ENCODE peak calls at places on chromosomes 2 and 18, in four cellular contexts. One of them, this sample, is unnamed.

GRCh38 chr2:59998324-59998723 is 555.1 kb downstream of the BCL11A start:
- DNase-seq in dermis microvascular lymphatic vessel endothelial cell: no peak
- DNase-seq in HepG2: no peak
- DNase-seq in SW480: no peak
- DNase-seq in this sample: no peak

GRCh38 chr18:73793386-73793785 is 354.2 kb downstream of the FBXO15 start:
- DNase-seq in SW480: no peak
- DNase-seq in HepG2: no peak
- DNase-seq in dermis microvascular lymphatic vessel endothelial cell: no peak
- DNase-seq in this sample: no peak

GRCh38 chr2:100260712-100261620 is 61.3 kb downstream of the LONRF2 start:
- DNase-seq in SW480: peak
- DNase-seq in dermis microvascular lymphatic vessel endothelial cell: peak
- DNase-seq in HepG2: peak
- DNase-seq in this sample: no peak

GRCh38 chr18:79738041-79738461 is 58.4 kb downstream of the CTDP1 start:
- DNase-seq in SW480: no peak
- DNase-seq in dermis microvascular lymphatic vessel endothelial cell: no peak
- DNase-seq in HepG2: no peak
- DNase-seq in this sample: no peak

GRCh38 chr2:212392544-212392943 is 146.1 kb downstream of the ERBB4 start:
- DNase-seq in dermis microvascular lymphatic vessel endothelial cell: no peak
- DNase-seq in HepG2: no peak
- DNase-seq in SW480: no peak
- DNase-seq in this sample: no peak

GRCh38 chr2:135913726-135914365 is 37.6 kb upstream of the MCM6 start:
- DNase-seq in HepG2: peak
- DNase-seq in dermis microvascular lymphatic vessel endothelial cell: peak
- DNase-seq in SW480: peak
- DNase-seq in this sample: peak

GRCh38 chr2:82690757-82691411 is 1768.2 kb downstream of the SUCLG1 start:
- DNase-seq in SW480: no peak
- DNase-seq in dermis microvascular lymphatic vessel endothelial cell: peak
- DNase-seq in HepG2: no peak
- DNase-seq in this sample: no peak

GRCh38 chr18:7955175-7955574 is 388.1 kb downstream of the PTPRM start:
- DNase-seq in HepG2: no peak
- DNase-seq in dermis microvascular lymphatic vessel endothelial cell: no peak
- DNase-seq in SW480: no peak
- DNase-seq in this sample: no peak

GRCh38 chr2:230413465-230413864 is 2.5 kb upstream of the SP100 start:
- DNase-seq in SW480: no peak
- DNase-seq in HepG2: peak
- DNase-seq in dermis microvascular lymphatic vessel endothelial cell: no peak
- DNase-seq in this sample: no peak

GRCh38 chr18:40375811-40376210 is 1579.2 kb upstream of the PIK3C3 start:
- DNase-seq in HepG2: no peak
- DNase-seq in SW480: no peak
- DNase-seq in dermis microvascular lymphatic vessel endothelial cell: no peak
- DNase-seq in this sample: no peak

GRCh38 chr18:47949197-47949596 is 18.7 kb upstream of the SMAD2 start:
- DNase-seq in dermis microvascular lymphatic vessel endothelial cell: peak
- DNase-seq in SW480: no peak
- DNase-seq in HepG2: no peak
- DNase-seq in this sample: no peak

GRCh38 chr2:138713509-138713908 is 66.7 kb downstream of the NXPH2 start:
- DNase-seq in SW480: no peak
- DNase-seq in HepG2: no peak
- DNase-seq in dermis microvascular lymphatic vessel endothelial cell: no peak
- DNase-seq in this sample: no peak

GRCh38 chr2:175180701-175181103 is 808 bp downstream of the ATP5MC3 start:
- DNase-seq in SW480: peak
- DNase-seq in HepG2: peak
- DNase-seq in dermis microvascular lymphatic vessel endothelial cell: peak
- DNase-seq in this sample: peak

GRCh38 chr2:176080540-176081355 is 3.0 kb downstream of the EVX2 start:
- DNase-seq in dermis microvascular lymphatic vessel endothelial cell: no peak
- DNase-seq in SW480: peak
- DNase-seq in HepG2: no peak
- DNase-seq in this sample: no peak

GRCh38 chr2:111984213-111984604 is 70.9 kb upstream of the TMEM87B start:
- DNase-seq in dermis microvascular lymphatic vessel endothelial cell: no peak
- DNase-seq in SW480: no peak
- DNase-seq in HepG2: no peak
- DNase-seq in this sample: no peak

GRCh38 chr2:165903406-165903805 is 50.2 kb downstream of the TTC21B start:
- DNase-seq in SW480: no peak
- DNase-seq in dermis microvascular lymphatic vessel endothelial cell: no peak
- DNase-seq in HepG2: no peak
- DNase-seq in this sample: no peak

GRCh38 chr18:12242658-12243260 is 11.4 kb upstream of the CIDEA start:
- DNase-seq in dermis microvascular lymphatic vessel endothelial cell: no peak
- DNase-seq in SW480: no peak
- DNase-seq in HepG2: no peak
- DNase-seq in this sample: no peak

GRCh38 chr2:32627441-32627900 is 379 bp upstream of the TTC27 start:
- DNase-seq in SW480: peak
- DNase-seq in dermis microvascular lymphatic vessel endothelial cell: peak
- DNase-seq in HepG2: peak
- DNase-seq in this sample: peak

GRCh38 chr18:48950536-48951447 is at the start of gene SMAD7:
- DNase-seq in dermis microvascular lymphatic vessel endothelial cell: no peak
- DNase-seq in HepG2: no peak
- DNase-seq in SW480: no peak
- DNase-seq in this sample: no peak

GRCh38 chr2:221896505-221897151 is 324.5 kb upstream of the EPHA4 start:
- DNase-seq in HepG2: no peak
- DNase-seq in dermis microvascular lymphatic vessel endothelial cell: no peak
- DNase-seq in SW480: no peak
- DNase-seq in this sample: no peak

GRCh38 chr2:165408191-165408590 is 61.3 kb upstream of the CSRNP3 start:
- DNase-seq in SW480: no peak
- DNase-seq in dermis microvascular lymphatic vessel endothelial cell: peak
- DNase-seq in HepG2: no peak
- DNase-seq in this sample: no peak

GRCh38 chr2:209937893-209938292 is 64.5 kb upstream of the RPE start:
- DNase-seq in dermis microvascular lymphatic vessel endothelial cell: peak
- DNase-seq in SW480: no peak
- DNase-seq in HepG2: peak
- DNase-seq in this sample: no peak